ENCODE peak calls at places on chromosome 18, in ten cellular contexts. J is glutamatergic neuron; N is SK-MEL-5; A is GM20000; P is NCI-H2107; R is Caki2; O is thoracic aorta; Q is type B pancreatic cell; I is NCI-H1092; H is stimulated activated CD8-positive, alpha-beta memory T cell treated with anti-CD3 and anti-CD28 coated beads, Interleukin-12 subunit alpha, Interleukin-12 subunit beta, amount 100 ng/mL, for 1 hour. G is an unnamed sample.

GRCh38 chr18:41395695-41396094 is 559.3 kb upstream of the PIK3C3 start:
- DNase-seq in H (no peak), N (peak), J (no peak), Q (no peak), A (no peak), R (no peak), O (no peak), P (no peak), I (no peak), G (no peak)

GRCh38 chr18:61951396-61951795 is 58.6 kb upstream of the RNF152 start:
- DNase-seq in A (no peak), I (no peak), Q (no peak), O (no peak), H (no peak), N (no peak), R (no peak), J (no peak), P (no peak), G (no peak)

GRCh38 chr18:2656237-2657042 is 914 bp downstream of the SMCHD1 start:
- DNase-seq in A (peak), N (peak), P (no peak), Q (no peak), H (no peak), I (peak), O (no peak), J (peak), R (peak), G (peak)

GRCh38 chr18:66640431-66640830 is 36.5 kb upstream of the CDH19 start:
- DNase-seq in O (no peak), A (no peak), J (no peak), R (no peak), H (no peak), N (peak), Q (no peak), I (no peak), P (no peak), G (no peak)

GRCh38 chr18:61575419-61575818 is 242.2 kb downstream of the CDH20 start:
- DNase-seq in O (no peak), P (no peak), J (no peak), H (no peak), Q (no peak), A (no peak), I (no peak), R (no peak), N (peak), G (no peak)

GRCh38 chr18:21459706-21460286 is 140.7 kb downstream of the ESCO1 start:
- DNase-seq in N (no peak), H (no peak), P (no peak), J (no peak), I (no peak), Q (no peak), A (no peak), R (no peak), O (no peak), G (no peak)

GRCh38 chr18:31942301-31942998 is 478 bp downstream of the TRAPPC8 start:
- DNase-seq in O (no peak), R (no peak), I (peak), H (no peak), P (no peak), Q (peak), N (peak), A (peak), J (peak), G (peak)

GRCh38 chr18:4986677-4987076 is 210.4 kb downstream of the AKAIN1 start:
- DNase-seq in O (no peak), A (no peak), Q (no peak), R (no peak), N (no peak), P (no peak), I (no peak), H (no peak), J (no peak), G (no peak)

GRCh38 chr18:35267809-35268208 is 22.2 kb downstream of the ZSCAN30 start:
- DNase-seq in R (no peak), N (no peak), Q (no peak), O (no peak), J (no peak), A (no peak), P (no peak), I (no peak), H (no peak), G (no peak)

GRCh38 chr18:23503967-23504352 is 649 bp downstream of the RMC1 start:
- DNase-seq in P (no peak), I (no peak), Q (no peak), A (no peak), H (no peak), R (no peak), O (no peak), N (no peak), J (no peak), G (no peak)

GRCh38 chr18:72261562-72261961 is 282.6 kb downstream of the CBLN2 start:
- DNase-seq in J (no peak), R (no peak), H (no peak), N (no peak), O (no peak), P (no peak), Q (no peak), A (no peak), I (no peak), G (no peak)

GRCh38 chr18:10536270-10536669 is 10.4 kb downstream of the NAPG start:
- DNase-seq in A (no peak), I (no peak), R (no peak), N (no peak), O (no peak), Q (no peak), P (no peak), H (no peak), J (no peak), G (no peak)

GRCh38 chr18:63090334-63090733 is 229.2 kb downstream of the BCL2 start:
- DNase-seq in Q (peak), R (no peak), P (no peak), H (no peak), I (no peak), O (no peak), J (no peak), A (no peak), N (no peak), G (peak)

GRCh38 chr18:40524881-40525280 is 1430.2 kb upstream of the PIK3C3 start:
- DNase-seq in O (no peak), N (no peak), J (no peak), H (no peak), I (no peak), P (no peak), Q (no peak), A (no peak), R (no peak), G (no peak)

GRCh38 chr18:23718243-23718720 is 29.0 kb downstream of the LAMA3 start:
- DNase-seq in J (no peak), R (peak), A (no peak), I (no peak), N (no peak), P (no peak), H (no peak), O (no peak), Q (no peak), G (peak)

GRCh38 chr18:29147944-29148343 is 971.0 kb upstream of the CDH2 start:
- DNase-seq in N (peak), O (no peak), A (no peak), H (no peak), P (no peak), I (no peak), J (no peak), R (peak), Q (no peak), G (no peak)

GRCh38 chr18:61992923-61993322 is 100.1 kb upstream of the RNF152 start:
- DNase-seq in H (no peak), O (no peak), J (no peak), R (no peak), A (no peak), I (no peak), N (no peak), Q (no peak), P (no peak), G (no peak)

GRCh38 chr18:48894799-48895346 is 55.9 kb downstream of the SMAD7 start:
- DNase-seq in P (no peak), R (no peak), N (no peak), Q (no peak), I (no peak), J (no peak), A (no peak), H (no peak), O (no peak), G (peak)

GRCh38 chr18:52008330-52008729 is 331.7 kb upstream of the DCC start:
- DNase-seq in J (no peak), N (no peak), I (no peak), P (no peak), O (no peak), H (no peak), Q (no peak), A (no peak), R (no peak), G (no peak)

GRCh38 chr18:77648415-77648814 is 398.8 kb downstream of the GALR1 start:
- DNase-seq in J (no peak), I (no peak), Q (no peak), O (no peak), N (no peak), A (no peak), H (no peak), R (no peak), P (peak), G (peak)

GRCh38 chr18:59861963-59862819 is 37.6 kb upstream of the PMAIP1 start:
- DNase-seq in N (no peak), I (no peak), H (no peak), P (no peak), J (no peak), O (no peak), R (no peak), A (no peak), Q (no peak), G (no peak)

GRCh38 chr18:9971313-9971920 is 57.6 kb downstream of the VAPA start:
- DNase-seq in N (peak), P (no peak), I (peak), J (peak), H (peak), Q (no peak), A (peak), O (peak), R (peak), G (no peak)

GRCh38 chr18:79405781-79406575 is 10.2 kb downstream of the NFATC1 start:
- DNase-seq in J (peak), R (no peak), N (no peak), I (no peak), Q (no peak), H (peak), O (no peak), P (no peak), A (peak), G (no peak)

GRCh38 chr18:58175122-58175687 is 131.2 kb downstream of the NEDD4L start:
- DNase-seq in A (no peak), Q (no peak), J (peak), P (no peak), R (no peak), H (no peak), I (no peak), O (no peak), N (no peak), G (no peak)

GRCh38 chr18:13629841-13630747 is 96.3 kb downstream of the FAM210A start:
- DNase-seq in P (no peak), H (no peak), J (peak), N (peak), A (peak), Q (no peak), R (peak), O (no peak), I (peak), G (no peak)

GRCh38 chr18:27609221-27609620 is 424.1 kb upstream of the CHST9 start:
- DNase-seq in H (no peak), I (no peak), A (no peak), P (no peak), Q (no peak), N (no peak), R (no peak), J (no peak), O (no peak), G (no peak)

GRCh38 chr18:23585007-23585871 is 1.1 kb downstream of the NPC1 start:
- DNase-seq in O (no peak), A (peak), Q (no peak), J (no peak), R (peak), H (no peak), P (no peak), N (no peak), I (no peak), G (no peak)

GRCh38 chr18:35389095-35389618 is 12.0 kb upstream of the ZNF396 start:
- DNase-seq in H (no peak), R (no peak), I (no peak), N (no peak), P (no peak), J (no peak), A (no peak), Q (no peak), O (no peak), G (no peak)

GRCh38 chr18:57755473-57756067 is 47.5 kb downstream of the ATP8B1 start:
- DNase-seq in I (no peak), H (no peak), Q (no peak), P (no peak), O (no peak), A (no peak), N (no peak), R (no peak), J (no peak), G (no peak)

GRCh38 chr18:48153641-48154481 is 223.4 kb upstream of the SMAD2 start:
- DNase-seq in N (no peak), R (no peak), O (no peak), Q (no peak), A (no peak), J (no peak), H (no peak), P (no peak), I (no peak), G (no peak)

GRCh38 chr18:11664286-11664685 is 24.8 kb upstream of the GNAL start:
- DNase-seq in N (no peak), A (no peak), P (no peak), I (no peak), Q (no peak), R (no peak), O (no peak), J (no peak), H (no peak), G (no peak)

GRCh38 chr18:9974279-9974915 is 60.6 kb downstream of the VAPA start:
- DNase-seq in I (no peak), H (no peak), A (no peak), O (no peak), J (no peak), N (no peak), Q (no peak), P (no peak), R (no peak), G (no peak)

GRCh38 chr18:73954267-73954666 is 193.4 kb downstream of the FBXO15 start:
- DNase-seq in O (no peak), J (no peak), Q (no peak), H (no peak), N (no peak), R (no peak), P (no peak), A (no peak), I (no peak), G (no peak)

GRCh38 chr18:38526922-38527321 is 961.3 kb upstream of the CELF4 start:
- DNase-seq in O (no peak), R (no peak), Q (no peak), N (no peak), H (no peak), J (no peak), P (no peak), I (no peak), A (no peak), G (no peak)

GRCh38 chr18:23356416-23356815 is 96.7 kb upstream of the RIOK3 start:
- DNase-seq in H (no peak), P (no peak), I (no peak), N (no peak), Q (no peak), J (no peak), A (no peak), O (no peak), R (no peak), G (no peak)

GRCh38 chr18:66873899-66874298 is 270.0 kb upstream of the CDH19 start:
- DNase-seq in N (no peak), I (no peak), O (no peak), A (no peak), J (no peak), Q (no peak), P (no peak), R (no peak), H (no peak), G (no peak)